ENCODE peak calls at places on chromosomes 1 and 21, in seven cellular contexts. Z is uterus, I is foreskin keratinocyte, X is HAP-1, Y is GM23338, D is heart left ventricle, F is aorta. G is an unnamed sample.

GRCh38 chr1:219324629-219325367 is 151.1 kb downstream of the LYPLAL1 start:
- DNase-seq in Z (no peak), I (peak; percentile 83), X (no peak), Y (no peak), D (no peak), F (no peak), G (peak; percentile 97)

GRCh38 chr1:114756949-114757454 is 782 bp downstream of the CSDE1 start:
- DNase-seq in Z (peak; percentile 32), I (no peak), X (no peak), Y (peak; percentile 76), D (peak; percentile 62), F (peak; percentile 59), G (peak; percentile 71)

GRCh38 chr1:209674957-209675566 is at the start of gene G0S2:
- DNase-seq in Z (peak; percentile 74), I (no peak), X (no peak), Y (peak; percentile 77), D (peak; percentile 90), F (peak; percentile 84), G (no peak)

GRCh38 chr1:9841460-9841859 is 17.7 kb upstream of the CLSTN1 start:
- DNase-seq in Z (no peak), I (no peak), X (no peak), Y (no peak), D (no peak), F (no peak), G (no peak)

GRCh38 chr1:24516506-24516905 is 13.9 kb downstream of the RCAN3 start:
- DNase-seq in Z (no peak), I (no peak), X (no peak), Y (no peak), D (no peak), F (no peak), G (no peak)

GRCh38 chr1:244874974-244875579 is 10.7 kb upstream of the HNRNPU start:
- DNase-seq in Z (no peak), I (no peak), X (no peak), Y (peak; percentile 82), D (no peak), F (no peak), G (no peak)

GRCh38 chr1:90831910-90832309 is 114.8 kb upstream of the BARHL2 start:
- DNase-seq in Z (no peak), I (no peak), X (no peak), Y (no peak), D (no peak), F (no peak), G (no peak)

GRCh38 chr1:109089242-109090015 is 1.1 kb upstream of the TMEM167B start:
- DNase-seq in Z (no peak), I (no peak), X (peak; percentile 91), Y (peak; percentile 93), D (no peak), F (peak; percentile 57), G (peak; percentile 69)

GRCh38 chr1:6519935-6520621 is 28.6 kb upstream of the PLEKHG5 start:
- DNase-seq in Z (no peak), I (peak; percentile 32), X (no peak), Y (peak; percentile 96), D (peak; percentile 53), F (peak; percentile 84), G (peak; percentile 80)

GRCh38 chr21:43908167-43908566 is 43.1 kb downstream of the AGPAT3 start:
- DNase-seq in Z (no peak), I (no peak), X (no peak), Y (no peak), D (no peak), F (no peak), G (no peak)

GRCh38 chr1:173499729-173500128 is 22.6 kb downstream of the PRDX6 start:
- DNase-seq in Z (no peak), I (no peak), X (no peak), Y (no peak), D (no peak), F (no peak), G (no peak)

GRCh38 chr1:61956774-61957173 is 214.5 kb downstream of the PATJ start:
- DNase-seq in Z (no peak), I (no peak), X (peak; percentile 45), Y (peak; percentile 55), D (no peak), F (no peak), G (no peak)

GRCh38 chr1:4107291-4107690 is 207.2 kb upstream of the C1orf174 start:
- DNase-seq in Z (no peak), I (no peak), X (no peak), Y (no peak), D (no peak), F (peak; percentile 13), G (no peak)

GRCh38 chr1:17538428-17539130 is 919 bp upstream of the ARHGEF10L start:
- DNase-seq in Z (peak; percentile 38), I (no peak), X (peak; percentile 65), Y (peak; percentile 94), D (no peak), F (peak; percentile 66), G (no peak)

GRCh38 chr1:71228727-71229371 is 148.0 kb upstream of the ZRANB2 start:
- DNase-seq in Z (no peak), I (no peak), X (no peak), Y (peak; percentile 36), D (no peak), F (no peak), G (no peak)

GRCh38 chr21:41778974-41779600 is 12.2 kb upstream of the RIPK4 start:
- DNase-seq in Z (no peak), I (no peak), X (no peak), Y (peak; percentile 83), D (no peak), F (no peak), G (no peak)

GRCh38 chr1:204563780-204564179 is 47.6 kb downstream of the MDM4 start:
- DNase-seq in Z (no peak), I (no peak), X (no peak), Y (no peak), D (no peak), F (no peak), G (no peak)

GRCh38 chr21:45908536-45909237 is 72.9 kb upstream of the COL6A1 start:
- DNase-seq in Z (no peak), I (no peak), X (no peak), Y (no peak), D (peak; percentile 62), F (peak; percentile 40), G (no peak)

GRCh38 chr21:45906196-45906805 is 75.3 kb upstream of the COL6A1 start:
- DNase-seq in Z (no peak), I (no peak), X (no peak), Y (no peak), D (no peak), F (peak; percentile 25), G (no peak)

GRCh38 chr21:45909238-45909785 is 72.3 kb upstream of the COL6A1 start:
- DNase-seq in Z (no peak), I (no peak), X (no peak), Y (no peak), D (no peak), F (no peak), G (no peak)

GRCh38 chr21:45905196-45905595 is 76.4 kb upstream of the COL6A1 start:
- DNase-seq in Z (no peak), I (no peak), X (no peak), Y (no peak), D (no peak), F (no peak), G (no peak)

DNA sequence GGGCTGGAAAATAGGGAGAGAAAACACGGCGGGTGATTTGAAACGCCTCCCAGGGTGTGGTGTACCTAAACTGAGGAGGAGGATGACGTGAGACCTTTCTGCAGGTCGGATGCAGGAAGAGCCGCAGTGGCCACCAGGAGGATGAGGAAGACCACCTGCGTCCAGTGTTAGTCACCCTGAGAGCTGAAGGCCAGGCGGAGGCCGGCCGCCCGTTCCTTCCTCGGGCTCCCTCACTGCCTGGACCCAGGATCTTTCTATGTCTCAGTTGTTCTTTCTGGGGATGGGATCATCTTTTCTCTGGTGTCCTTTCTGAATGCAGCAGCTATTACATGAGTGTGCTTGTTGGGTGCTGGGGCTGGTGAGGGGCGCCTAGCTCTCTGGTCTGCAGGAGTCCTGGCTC is 74.7 kb upstream of the COL6A1 start:
- DNase-seq in Z (no peak), I (no peak), X (no peak), Y (no peak), D (no peak), F (peak; percentile 20), G (no peak)
- H3K27me3 ChIP-seq in Z (no peaks in the 10 kb centered on the region), I (peaks cover 3% of the 10 kb centered on the region), X (no peaks in the 10 kb centered on the region), Y (no peaks in the 10 kb centered on the region), D (no peaks in the 10 kb centered on the region), F (no peaks in the 10 kb centered on the region), G (no peaks in the 10 kb centered on the region)

DNA sequence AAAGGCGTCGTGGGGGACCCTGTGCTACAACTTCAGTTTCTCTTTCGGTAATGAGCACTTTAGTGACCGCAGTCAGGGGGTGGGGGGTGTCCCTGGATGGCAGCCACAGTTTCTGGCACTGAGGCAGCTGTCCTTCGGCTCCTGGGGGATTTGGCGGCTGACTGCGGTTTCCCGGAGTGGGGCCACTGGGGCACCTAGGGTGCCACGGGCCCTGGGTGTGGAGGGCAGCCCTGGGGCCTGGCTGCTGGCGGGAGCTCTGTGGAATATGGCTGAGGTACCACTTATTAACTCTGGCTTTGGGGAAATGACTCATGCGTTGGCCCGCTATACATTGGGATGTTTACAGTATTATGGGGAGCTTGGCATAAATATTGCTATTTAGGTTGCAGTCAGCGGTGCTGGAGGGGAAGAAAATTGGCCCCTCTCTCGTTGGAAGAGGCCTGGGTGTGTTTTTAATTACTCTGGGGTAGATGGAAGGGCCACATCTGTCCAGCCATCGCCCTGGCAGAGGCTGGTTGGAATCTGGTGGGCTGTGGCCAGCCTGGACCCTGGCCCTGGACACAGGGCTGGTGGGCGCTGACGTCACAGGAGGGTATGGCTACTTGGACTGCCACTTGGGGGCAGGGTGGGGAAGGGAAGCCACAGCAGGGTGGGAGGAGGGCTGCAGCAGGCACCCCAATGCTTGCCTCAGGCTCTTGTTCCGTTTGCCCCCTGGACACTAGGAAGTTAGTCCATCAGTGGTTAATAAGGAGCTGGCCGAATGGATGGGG is 2.0 kb downstream of the EPHB2 start:
- DNase-seq in Z (no peak), I (no peak), X (no peak), Y (no peak), D (no peak), F (no peak), G (peak; percentile 19)
- H3K27me3 ChIP-seq in Z (no peaks in the 10 kb centered on the region), I (peaks cover 77% of the 10 kb centered on the region), X (no peaks in the 10 kb centered on the region), Y (peaks cover 29% of the 10 kb centered on the region), D (peaks cover 8% of the 10 kb centered on the region), F (no peaks in the 10 kb centered on the region), G (no peaks in the 10 kb centered on the region)

GRCh38 chr1:41661428-41662060 is 177.1 kb upstream of the EDN2 start:
- DNase-seq in Z (no peak), I (no peak), X (no peak), Y (peak; percentile 25), D (no peak), F (peak; percentile 58), G (no peak)

GRCh38 chr1:41658444-41659158 is 174.1 kb upstream of the EDN2 start:
- DNase-seq in Z (no peak), I (no peak), X (no peak), Y (no peak), D (no peak), F (peak; percentile 72), G (no peak)

GRCh38 chr1:41660570-41661427 is 176.3 kb upstream of the EDN2 start:
- DNase-seq in Z (no peak), I (no peak), X (no peak), Y (no peak), D (no peak), F (no peak), G (no peak)

GRCh38 chr1:41659159-41659495 is 174.6 kb upstream of the EDN2 start:
- DNase-seq in Z (no peak), I (no peak), X (no peak), Y (no peak), D (no peak), F (no peak), G (no peak)

GRCh38 chr1:41659903-41660302 is 175.4 kb upstream of the EDN2 start:
- DNase-seq in Z (no peak), I (no peak), X (no peak), Y (no peak), D (no peak), F (no peak), G (no peak)
- H3K27me3 ChIP-seq in Z (no peaks in the 10 kb centered on the region), I (peaks cover 16% of the 10 kb centered on the region), X (no peaks in the 10 kb centered on the region), Y (peaks cover 39% of the 10 kb centered on the region), D (no peaks in the 10 kb centered on the region), F (no peaks in the 10 kb centered on the region), G (no peaks in the 10 kb centered on the region)

GRCh38 chr1:110967256-110967655 is 3.5 kb upstream of the LRIF1 start:
- DNase-seq in Z (no peak), I (no peak), X (no peak), Y (no peak), D (no peak), F (no peak), G (no peak)
- H3K27me3 ChIP-seq in Z (no peaks in the 10 kb centered on the region), I (no peaks in the 10 kb centered on the region), X (no peaks in the 10 kb centered on the region), Y (peaks cover 18% of the 10 kb centered on the region), D (peaks cover 8% of the 10 kb centered on the region), F (no peaks in the 10 kb centered on the region), G (no peaks in the 10 kb centered on the region)

G was measured in bronchial epithelial cell.